ENCODE peak calls at places on chromosomes 11 and 22, in four cellular contexts. Y, P, W and R are unnamed samples.

GRCh38 chr11:100785148-100785983 is 98.3 kb downstream of the ARHGAP42 start:
- DNase-seq in Y (no peak), P (peak; percentile 27), W (no peak), R (no peak)

GRCh38 chr11:2912498-2912897 is 16.7 kb downstream of the PHLDA2 start:
- DNase-seq in Y (peak; percentile 90), P (peak; percentile 69), W (no peak), R (no peak)

GRCh38 chr11:18721576-18722292 is 4.3 kb downstream of the IGSF22 start:
- DNase-seq in Y (peak; percentile 74), P (no peak), W (no peak), R (peak; percentile 61)

GRCh38 chr11:36233226-36233625 is 56.0 kb downstream of the COMMD9 start:
- DNase-seq in Y (no peak), P (no peak), W (no peak), R (no peak)

GRCh38 chr11:59114344-59114743 is 7.3 kb downstream of the FAM111B start:
- DNase-seq in Y (no peak), P (no peak), W (no peak), R (no peak)

GRCh38 chr11:102733232-102733875 is 8.6 kb upstream of the MMP8 start:
- DNase-seq in Y (peak; percentile 73), P (peak; percentile 60), W (peak; percentile 57), R (peak; percentile 33)

GRCh38 chr11:65169164-65169641 is 830 bp upstream of the SPDYC start:
- DNase-seq in Y (peak; percentile 53), P (no peak), W (no peak), R (no peak)

GRCh38 chr11:61345954-61346814 is 13.2 kb downstream of the TKFC start:
- DNase-seq in Y (no peak), P (no peak), W (no peak), R (no peak)

GRCh38 chr11:61679893-61680621 is at the start of gene DAGLA:
- DNase-seq in Y (peak; percentile 97), P (peak; percentile 49), W (no peak), R (peak; percentile 91)

GRCh38 chr22:40040927-40041326 is 46.2 kb downstream of the FAM83F start:
- DNase-seq in Y (peak; percentile 25), P (no peak), W (no peak), R (no peak)

GRCh38 chr22:50169774-50170341 is 673 bp upstream of the PANX2 start:
- DNase-seq in Y (peak; percentile 80), P (no peak), W (no peak), R (no peak)

GRCh38 chr11:89416961-89417360 is 74.2 kb downstream of the NOX4 start:
- DNase-seq in Y (no peak), P (no peak), W (no peak), R (no peak)

DNA sequence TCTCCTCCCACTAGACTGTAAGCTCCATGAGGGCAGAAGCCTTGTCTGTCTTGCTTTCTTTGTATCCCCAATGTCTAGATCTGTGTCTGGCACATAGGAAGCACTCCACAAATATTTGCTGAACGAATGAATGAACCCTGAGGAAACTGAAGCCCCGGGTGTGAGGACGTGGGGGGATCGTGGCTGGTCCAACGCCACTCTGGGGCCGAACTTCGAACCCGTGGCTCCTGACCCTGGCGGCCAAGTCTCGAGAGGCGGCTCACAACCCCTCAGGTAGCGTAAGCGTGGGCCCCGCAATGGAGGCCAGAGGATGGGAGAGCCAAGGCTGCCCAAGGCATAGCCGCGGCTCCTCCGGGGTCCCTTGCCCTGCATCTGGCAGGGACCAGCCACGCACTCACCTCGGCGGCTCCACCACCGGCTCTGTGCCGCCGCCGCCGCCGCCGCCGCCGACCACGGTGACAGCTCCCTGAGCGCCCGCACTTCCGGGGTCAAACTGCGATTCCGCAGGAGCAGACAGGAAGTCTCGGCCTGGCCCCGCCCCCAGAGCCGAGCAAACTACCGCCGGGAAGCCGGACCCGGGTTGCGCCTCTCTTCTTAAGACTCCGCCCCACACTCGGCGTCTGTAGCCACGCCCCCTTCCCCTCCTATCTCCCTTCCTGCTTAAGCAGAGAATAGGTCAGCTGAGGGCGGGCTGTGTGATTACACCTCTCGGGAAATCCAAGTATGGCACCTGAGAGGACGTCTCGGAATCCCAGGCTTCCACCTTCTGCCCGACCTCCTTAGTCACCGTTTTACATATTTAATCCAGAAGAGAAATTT is at the start of gene ASCC2:
- DNase-seq in Y (peak; percentile 96), P (peak; percentile 96), W (peak; percentile 97), R (peak; percentile 96)
- TF ChIP-seq POLR2A in Y (peak; percentile 86), P (peak; percentile 68), W (no peak), R (peak; percentile 91)

GRCh38 chr11:47056261-47056915 is 119.8 kb downstream of the CSTPP1 start:
- DNase-seq in Y (peak; percentile 79), P (no peak), W (no peak), R (no peak)
- TF ChIP-seq TAF1 in Y (no peak), P (no peak), W (no peak), R (no peak)

GRCh38 chr11:11351042-11351586 is 1.9 kb downstream of the CSNK2A3 start:
- DNase-seq in Y (no peak), P (no peak), W (no peak), R (no peak)
- TF ChIP-seq POLR2A in Y (no peak), P (no peak), W (no peak), R (no peak)

GRCh38 chr22:47390026-47390970 is 627.8 kb downstream of the TBC1D22A start:
- DNase-seq in Y (no peak), P (no peak), W (no peak), R (no peak)
- TF ChIP-seq TAF1 in Y (no peak), P (no peak), W (no peak), R (no peak)

GRCh38 chr22:25134028-25134427 is 65.6 kb upstream of the CRYBB3 start:
- DNase-seq in Y (no peak), P (no peak), W (no peak), R (no peak)
- TF ChIP-seq POLR2A in Y (no peak), P (no peak), W (no peak), R (no peak)